ENCODE peak calls at places on chromosomes 12 and 14, in nine cellular contexts. Y is Karpas-422; S is MCF 10A; C is HS-5; T is CD4-positive, CD25-positive, alpha-beta regulatory T cell; D is AG04450; F is T-helper 1 cell; Q is naive thymus-derived CD8-positive, alpha-beta T cell; Z is astrocyte of the cerebellum. W is an unnamed sample.

GRCh38 chr12:85979641-85980040 is 105.5 kb downstream of the NTS start:
- DNase-seq in Y (no peak), S (no peak), C (no peak), T (no peak), D (no peak), F (no peak), Q (no peak), Z (no peak), W (no peak)

GRCh38 chr12:14138495-14138894 is 157.1 kb upstream of the GRIN2B start:
- DNase-seq in Y (peak), S (peak), C (no peak), T (no peak), D (no peak), F (no peak), Q (no peak), Z (no peak), W (no peak)

GRCh38 chr14:73591690-73592448 is at the start of gene ACOT4:
- DNase-seq in Y (peak), S (no peak), C (no peak), T (peak), D (no peak), F (peak), Q (peak), Z (no peak), W (peak)

GRCh38 chr12:27012982-27013255 is 1.3 kb downstream of the TM7SF3 start:
- DNase-seq in Y (no peak), S (peak), C (no peak), T (no peak), D (no peak), F (no peak), Q (no peak), Z (no peak), W (no peak)

GRCh38 chr14:65062096-65063075 is 39.9 kb downstream of the MAX start:
- DNase-seq in Y (no peak), S (no peak), C (no peak), T (no peak), D (no peak), F (no peak), Q (no peak), Z (no peak), W (no peak)

GRCh38 chr14:68279777-68280233 is 460.2 kb downstream of the RAD51B start:
- DNase-seq in Y (peak), S (no peak), C (no peak), T (no peak), D (no peak), F (no peak), Q (no peak), Z (no peak), W (no peak)

GRCh38 chr12:122040579-122041386 is 19.1 kb downstream of the BCL7A start:
- DNase-seq in Y (no peak), S (no peak), C (no peak), T (no peak), D (no peak), F (no peak), Q (no peak), Z (no peak), W (no peak)

GRCh38 chr12:132103542-132104308 is 40.4 kb downstream of the DDX51 start:
- DNase-seq in Y (no peak), S (no peak), C (no peak), T (no peak), D (no peak), F (no peak), Q (no peak), Z (no peak), W (no peak)

GRCh38 chr12:4909734-4910501 is at the start of gene KCNA1:
- DNase-seq in Y (no peak), S (no peak), C (no peak), T (no peak), D (no peak), F (no peak), Q (no peak), Z (no peak), W (no peak)

GRCh38 chr14:50844397-50844796 is 13.4 kb upstream of the NIN start:
- DNase-seq in Y (no peak), S (no peak), C (no peak), T (no peak), D (no peak), F (no peak), Q (no peak), Z (no peak), W (no peak)

GRCh38 chr12:30200864-30201263 is 417.1 kb upstream of the TMTC1 start:
- DNase-seq in Y (no peak), S (no peak), C (no peak), T (no peak), D (no peak), F (no peak), Q (no peak), Z (no peak), W (no peak)

GRCh38 chr14:59482471-59483331 is 1.5 kb downstream of the L3HYPDH start:
- DNase-seq in Y (peak), S (peak), C (peak), T (no peak), D (peak), F (no peak), Q (no peak), Z (peak), W (no peak)

GRCh38 chr14:51188566-51189185 is 51.4 kb upstream of the TMX1 start:
- DNase-seq in Y (no peak), S (no peak), C (no peak), T (no peak), D (no peak), F (no peak), Q (no peak), Z (no peak), W (no peak)

GRCh38 chr12:55824726-55825125 is 4.7 kb downstream of the DNAJC14 start:
- DNase-seq in Y (no peak), S (no peak), C (no peak), T (no peak), D (no peak), F (no peak), Q (no peak), Z (no peak), W (no peak)

GRCh38 chr12:51814311-51815088 is 34.0 kb downstream of the FIGNL2 start:
- DNase-seq in Y (no peak), S (no peak), C (no peak), T (peak), D (peak), F (no peak), Q (peak), Z (no peak), W (peak)

GRCh38 chr12:53044052-53044581 is 5.7 kb upstream of the TNS2 start:
- DNase-seq in Y (peak), S (no peak), C (no peak), T (no peak), D (no peak), F (no peak), Q (no peak), Z (no peak), W (no peak)

GRCh38 chr12:2682301-2683282 is 112.2 kb upstream of the FKBP4 start:
- DNase-seq in Y (peak), S (peak), C (peak), T (peak), D (peak), F (no peak), Q (peak), Z (no peak), W (peak)

GRCh38 chr12:107503851-107504502 is 181.6 kb upstream of the PWP1 start:
- DNase-seq in Y (no peak), S (no peak), C (no peak), T (no peak), D (no peak), F (no peak), Q (no peak), Z (no peak), W (no peak)

GRCh38 chr12:94078138-94078723 is 70.1 kb upstream of the PLXNC1 start:
- DNase-seq in Y (no peak), S (no peak), C (no peak), T (no peak), D (no peak), F (no peak), Q (no peak), Z (no peak), W (no peak)

GRCh38 chr12:58528266-58528665 is 392.0 kb downstream of the LRIG3 start:
- DNase-seq in Y (no peak), S (no peak), C (no peak), T (no peak), D (no peak), F (no peak), Q (no peak), Z (no peak), W (no peak)

GRCh38 chr12:64273527-64274403 is 51.7 kb upstream of the KICS2 start:
- DNase-seq in Y (peak), S (peak), C (no peak), T (peak), D (no peak), F (no peak), Q (peak), Z (no peak), W (no peak)

GRCh38 chr12:91576432-91576831 is 393.8 kb upstream of the DCN start:
- DNase-seq in Y (no peak), S (no peak), C (no peak), T (no peak), D (no peak), F (no peak), Q (no peak), Z (no peak), W (no peak)

GRCh38 chr14:65879218-65880009 is 466.9 kb downstream of the FUT8 start:
- DNase-seq in Y (no peak), S (peak), C (peak), T (no peak), D (peak), F (no peak), Q (no peak), Z (no peak), W (no peak)

GRCh38 chr14:53389207-53389606 is 236.1 kb upstream of the DDHD1 start:
- DNase-seq in Y (no peak), S (no peak), C (no peak), T (no peak), D (no peak), F (no peak), Q (no peak), Z (no peak), W (no peak)

GRCh38 chr12:106633451-106633823 is 50.6 kb downstream of the RFX4 start:
- DNase-seq in Y (no peak), S (no peak), C (no peak), T (no peak), D (no peak), F (no peak), Q (no peak), Z (peak), W (no peak)

GRCh38 chr12:111436811-111437210 is 31.1 kb downstream of the SH2B3 start:
- DNase-seq in Y (no peak), S (no peak), C (no peak), T (no peak), D (no peak), F (no peak), Q (no peak), Z (no peak), W (no peak)

GRCh38 chr14:89214221-89214965 is 202.6 kb downstream of the FOXN3 start:
- DNase-seq in Y (no peak), S (no peak), C (no peak), T (no peak), D (no peak), F (no peak), Q (no peak), Z (no peak), W (no peak)

W was measured in activated CD4-positive, alpha-beta T cell treated with anti-CD3 and anti-CD28 coated beads for 1 hour.